ENCODE peak calls at places on chromosomes 11 and 22, in eight cellular contexts. A, C, F, T, S, B, J and U are unnamed samples.

GRCh38 chr11:120217941-120218694 is 7.3 kb downstream of the OAF start:
- DNase-seq in F (peak), S (no peak), A (no peak), B (no peak), J (no peak), T (no peak), C (peak), U (no peak)

GRCh38 chr11:72072348-72072747 is 8.0 kb downstream of the NUMA1 start:
- DNase-seq in C (no peak), F (peak), S (no peak), A (no peak), T (no peak), J (no peak), B (no peak), U (no peak)

GRCh38 chr11:2445948-2446551 is 1.2 kb downstream of the KCNQ1 start:
- DNase-seq in A (no peak), C (peak), J (no peak), B (no peak), T (no peak), F (no peak), S (peak), U (peak)

GRCh38 chr11:12150831-12151382 is 40.5 kb downstream of the MICAL2 start:
- DNase-seq in J (no peak), F (no peak), T (no peak), A (peak), S (peak), C (no peak), B (no peak), U (no peak)

GRCh38 chr11:115352805-115353483 is 151.3 kb downstream of the CADM1 start:
- DNase-seq in T (no peak), F (no peak), J (no peak), B (no peak), C (no peak), S (no peak), A (no peak), U (no peak)

GRCh38 chr22:48677168-48677520 is 1150.5 kb downstream of the BRD1 start:
- DNase-seq in F (no peak), B (no peak), A (no peak), C (no peak), J (no peak), S (no peak), T (no peak), U (no peak)

GRCh38 chr11:116432301-116432700 is 340.5 kb downstream of the BUD13 start:
- DNase-seq in T (no peak), S (no peak), J (no peak), A (no peak), C (no peak), B (no peak), F (no peak), U (peak)

GRCh38 chr11:58316142-58316541 is 42.7 kb downstream of the OR5B17 start:
- DNase-seq in S (no peak), J (no peak), A (no peak), B (no peak), C (no peak), F (no peak), T (no peak), U (no peak)

GRCh38 chr22:49768961-49769690 is 58.5 kb downstream of the BRD1 start:
- DNase-seq in C (no peak), A (no peak), B (peak), S (peak), F (no peak), J (peak), T (no peak), U (no peak)

GRCh38 chr11:126282742-126283591 is at the start of gene TIRAP:
- DNase-seq in B (peak), C (peak), A (peak), J (peak), S (peak), F (peak), T (no peak), U (peak)

GRCh38 chr22:48347311-48347710 is 1480.4 kb downstream of the BRD1 start:
- DNase-seq in F (no peak), B (peak), A (no peak), T (no peak), S (no peak), C (no peak), J (no peak), U (no peak)

GRCh38 chr22:26756675-26757293 is 99.4 kb downstream of the MIAT start:
- DNase-seq in T (no peak), B (peak), J (peak), F (no peak), A (peak), S (peak), C (peak), U (peak)

GRCh38 chr22:50025993-50026392 is 13.4 kb upstream of the IL17REL start:
- DNase-seq in C (no peak), B (no peak), T (no peak), S (no peak), A (no peak), J (no peak), F (no peak), U (no peak)

GRCh38 chr22:45480717-45481116 is 22.0 kb upstream of the FBLN1 start:
- DNase-seq in J (no peak), F (no peak), S (no peak), A (no peak), T (no peak), B (no peak), C (no peak), U (no peak)

GRCh38 chr11:57224537-57224936 is 12.5 kb downstream of the APLNR start:
- DNase-seq in S (no peak), B (no peak), T (no peak), C (no peak), J (no peak), A (no peak), F (no peak), U (no peak)

GRCh38 chr11:67611165-67611564 is 4.4 kb downstream of the NDUFV1 start:
- DNase-seq in A (no peak), J (no peak), T (no peak), C (no peak), F (no peak), B (no peak), S (no peak), U (peak)

DNA sequence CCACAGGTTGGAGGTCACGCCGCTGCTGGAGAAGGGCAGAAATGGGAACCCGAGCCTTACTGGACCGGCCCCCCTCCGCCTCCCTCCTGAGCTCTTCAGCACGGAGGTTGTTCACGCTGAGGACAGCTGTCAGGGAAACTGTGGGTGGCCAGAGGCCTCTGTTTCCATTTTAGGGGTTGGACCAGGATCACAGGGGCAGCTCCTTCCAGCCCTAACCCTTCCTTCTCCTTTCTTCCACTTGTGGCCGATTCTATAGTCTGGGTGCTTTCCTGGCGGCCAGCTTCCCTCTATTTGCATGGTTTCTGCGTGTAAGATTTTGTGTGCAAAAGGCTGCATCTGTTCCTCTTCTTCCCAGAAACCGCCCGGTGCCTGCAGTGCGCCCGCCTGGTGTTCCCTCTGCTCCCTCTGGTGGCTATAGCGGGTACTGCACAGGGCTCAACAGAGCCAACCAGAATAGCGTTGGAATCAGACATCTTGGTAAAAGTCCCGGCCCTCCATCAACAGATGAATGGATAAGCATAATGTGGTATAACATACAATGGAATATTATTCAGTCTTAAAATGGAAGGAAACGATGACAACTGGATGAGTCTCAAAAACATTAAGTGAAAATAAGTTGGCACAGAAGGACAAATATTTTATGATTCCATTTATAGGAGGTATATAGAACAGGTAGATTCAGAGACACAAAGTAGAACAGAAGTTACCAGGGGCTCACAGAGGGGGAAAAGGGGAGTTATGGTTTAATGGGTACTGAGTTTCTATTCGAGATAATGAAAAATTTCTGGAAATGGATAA is 8.4 kb upstream of the SLC22A8 start:
- DNase-seq in T (no peak), A (peak), J (peak), C (peak), F (peak), B (peak), S (peak), U (peak)
- TF ChIP-seq POLR2AphosphoS5 in T (no peak), A (no peak), J (no peak), C (no peak), F (no peak), B (no peak), S (no peak), U (no peak)

GRCh38 chr22:42214625-42215415 is 55.6 kb downstream of the TCF20 start:
- DNase-seq in B (no peak), T (no peak), S (no peak), F (no peak), A (no peak), C (no peak), J (no peak), U (peak)
- TF ChIP-seq EP300 in B (no peak), T (no peak), S (no peak), F (no peak), A (no peak), C (no peak), J (no peak), U (no peak)

GRCh38 chr11:10696797-10697620 is 3.5 kb upstream of the IRAG1 start:
- DNase-seq in T (no peak), F (no peak), S (no peak), J (no peak), B (no peak), A (no peak), C (no peak), U (no peak)
- TF ChIP-seq POLR2AphosphoS5 in T (no peak), F (no peak), S (no peak), J (no peak), B (no peak), A (no peak), C (no peak), U (no peak)

GRCh38 chr11:66523611-66524010 is 13.2 kb downstream of the BBS1 start:
- DNase-seq in T (no peak), C (no peak), F (no peak), S (no peak), J (no peak), A (no peak), B (no peak), U (no peak)

GRCh38 chr11:66529655-66530054 is 16.2 kb downstream of the ZDHHC24 start:
- DNase-seq in T (no peak), F (no peak), J (no peak), S (no peak), B (no peak), C (no peak), A (no peak), U (no peak)

GRCh38 chr11:66529069-66529468 is 16.8 kb downstream of the ZDHHC24 start:
- DNase-seq in C (no peak), S (no peak), A (no peak), B (no peak), T (no peak), F (no peak), J (no peak), U (no peak)

GRCh38 chr11:66524304-66525040 is 14.0 kb downstream of the BBS1 start:
- DNase-seq in C (no peak), J (no peak), F (no peak), S (no peak), T (no peak), A (no peak), B (no peak), U (no peak)
- TF ChIP-seq EP300 in C (no peak), J (no peak), F (no peak), S (no peak), T (no peak), A (no peak), B (no peak), U (no peak)

DNA sequence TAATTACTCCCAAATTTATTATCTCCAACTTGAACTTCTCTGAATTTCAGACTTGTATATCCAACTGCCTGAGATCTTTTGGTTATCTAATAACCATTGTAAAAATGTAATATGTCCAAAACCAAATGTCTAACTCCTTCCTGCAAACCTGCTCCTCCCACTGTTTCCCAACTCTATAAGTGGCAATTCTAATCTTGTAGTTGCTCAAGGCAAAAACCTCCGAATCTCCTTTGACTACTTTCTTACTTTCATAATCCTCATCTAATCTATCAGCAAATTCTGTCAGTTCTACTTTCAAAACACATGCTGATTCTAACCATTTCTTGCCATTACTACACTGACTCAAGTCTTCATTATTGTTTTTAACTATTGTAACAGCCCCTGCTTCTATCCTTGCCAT is 55.7 kb downstream of the FAM168A start:
- DNase-seq in C (no peak), F (no peak), B (no peak), J (no peak), T (no peak), S (no peak), A (no peak), U (no peak)
- TF ChIP-seq POLR2AphosphoS5 in C (no peak), F (no peak), B (no peak), J (no peak), T (no peak), S (no peak), A (no peak), U (no peak)